ENCODE peak calls at places on chromosomes 11 and 22, in eight cellular contexts. One of them, this sample, is unnamed.

GRCh38 chr11:78840623-78841022 is 266.0 kb upstream of the NARS2 start:
- DNase-seq in pancreas: no peak
- DNase-seq in effector memory CD4-positive, alpha-beta T cell: no peak
- DNase-seq in mesendoderm: no peak
- DNase-seq in AG04450: peak
- DNase-seq in lung: no peak
- DNase-seq in tibial nerve: peak
- DNase-seq in mammary epithelial cell: no peak
- DNase-seq in this sample: no peak

GRCh38 chr11:6312106-6312505 is 8.2 kb downstream of the CAVIN3 start:
- DNase-seq in mesendoderm: no peak
- DNase-seq in effector memory CD4-positive, alpha-beta T cell: no peak
- DNase-seq in tibial nerve: no peak
- DNase-seq in pancreas: no peak
- DNase-seq in AG04450: no peak
- DNase-seq in lung: no peak
- DNase-seq in mammary epithelial cell: no peak
- DNase-seq in this sample: no peak

GRCh38 chr22:47065756-47066615 is 303.5 kb downstream of the TBC1D22A start:
- DNase-seq in pancreas: peak
- DNase-seq in AG04450: no peak
- DNase-seq in lung: no peak
- DNase-seq in tibial nerve: no peak
- DNase-seq in mesendoderm: no peak
- DNase-seq in mammary epithelial cell: no peak
- DNase-seq in effector memory CD4-positive, alpha-beta T cell: no peak
- DNase-seq in this sample: no peak

GRCh38 chr11:72988796-72989195 is 153.3 kb downstream of the FCHSD2 start:
- DNase-seq in lung: no peak
- DNase-seq in AG04450: no peak
- DNase-seq in pancreas: no peak
- DNase-seq in mesendoderm: no peak
- DNase-seq in mammary epithelial cell: no peak
- DNase-seq in effector memory CD4-positive, alpha-beta T cell: no peak
- DNase-seq in tibial nerve: no peak
- DNase-seq in this sample: no peak

GRCh38 chr11:124788521-124788920 is 11.7 kb downstream of the MSANTD2 start:
- DNase-seq in AG04450: no peak
- DNase-seq in effector memory CD4-positive, alpha-beta T cell: no peak
- DNase-seq in mesendoderm: no peak
- DNase-seq in mammary epithelial cell: no peak
- DNase-seq in pancreas: no peak
- DNase-seq in tibial nerve: no peak
- DNase-seq in lung: no peak
- DNase-seq in this sample: no peak

GRCh38 chr11:18912883-18913282 is 26.3 kb downstream of the MRGPRX1 start:
- DNase-seq in tibial nerve: no peak
- DNase-seq in effector memory CD4-positive, alpha-beta T cell: no peak
- DNase-seq in mammary epithelial cell: no peak
- DNase-seq in mesendoderm: peak
- DNase-seq in AG04450: no peak
- DNase-seq in lung: no peak
- DNase-seq in pancreas: no peak
- DNase-seq in this sample: no peak

GRCh38 chr11:9825315-9825714 is 161.4 kb downstream of the SWAP70 start:
- DNase-seq in effector memory CD4-positive, alpha-beta T cell: no peak
- DNase-seq in tibial nerve: no peak
- DNase-seq in mesendoderm: no peak
- DNase-seq in pancreas: no peak
- DNase-seq in AG04450: no peak
- DNase-seq in mammary epithelial cell: peak
- DNase-seq in lung: no peak
- DNase-seq in this sample: no peak

GRCh38 chr11:26993965-26994446 is at the start of gene FIBIN:
- DNase-seq in mesendoderm: peak
- DNase-seq in lung: no peak
- DNase-seq in tibial nerve: peak
- DNase-seq in mammary epithelial cell: peak
- DNase-seq in pancreas: no peak
- DNase-seq in AG04450: no peak
- DNase-seq in effector memory CD4-positive, alpha-beta T cell: no peak
- DNase-seq in this sample: no peak

GRCh38 chr11:60995798-60996197 is 24.3 kb downstream of the CD6 start:
- DNase-seq in AG04450: no peak
- DNase-seq in effector memory CD4-positive, alpha-beta T cell: no peak
- DNase-seq in tibial nerve: no peak
- DNase-seq in lung: no peak
- DNase-seq in mesendoderm: no peak
- DNase-seq in mammary epithelial cell: no peak
- DNase-seq in pancreas: no peak
- DNase-seq in this sample: no peak

GRCh38 chr11:111586305-111586915 is 15.8 kb upstream of the SIK2 start:
- DNase-seq in AG04450: no peak
- DNase-seq in tibial nerve: peak
- DNase-seq in pancreas: peak
- DNase-seq in effector memory CD4-positive, alpha-beta T cell: no peak
- DNase-seq in mammary epithelial cell: peak
- DNase-seq in lung: no peak
- DNase-seq in mesendoderm: peak
- DNase-seq in this sample: no peak

GRCh38 chr11:74012072-74012809 is 3.4 kb upstream of the UCP3 start:
- DNase-seq in tibial nerve: no peak
- DNase-seq in AG04450: no peak
- DNase-seq in mesendoderm: no peak
- DNase-seq in pancreas: no peak
- DNase-seq in mammary epithelial cell: no peak
- DNase-seq in effector memory CD4-positive, alpha-beta T cell: no peak
- DNase-seq in lung: no peak
- DNase-seq in this sample: no peak

GRCh38 chr22:25069758-25070461 is 117.4 kb downstream of the KIAA1671 start:
- DNase-seq in mesendoderm: no peak
- DNase-seq in AG04450: no peak
- DNase-seq in tibial nerve: no peak
- DNase-seq in lung: no peak
- DNase-seq in effector memory CD4-positive, alpha-beta T cell: no peak
- DNase-seq in mammary epithelial cell: no peak
- DNase-seq in pancreas: no peak
- DNase-seq in this sample: no peak

GRCh38 chr22:34696557-34696956 is 369.4 kb upstream of the ISX start:
- DNase-seq in AG04450: no peak
- DNase-seq in pancreas: no peak
- DNase-seq in mesendoderm: peak
- DNase-seq in tibial nerve: no peak
- DNase-seq in mammary epithelial cell: no peak
- DNase-seq in effector memory CD4-positive, alpha-beta T cell: no peak
- DNase-seq in lung: no peak
- DNase-seq in this sample: no peak

GRCh38 chr11:120952503-120953229 is 71.2 kb upstream of the TBCEL start:
- DNase-seq in mammary epithelial cell: peak
- DNase-seq in mesendoderm: peak
- DNase-seq in AG04450: peak
- DNase-seq in tibial nerve: peak
- DNase-seq in effector memory CD4-positive, alpha-beta T cell: peak
- DNase-seq in lung: peak
- DNase-seq in pancreas: peak
- DNase-seq in this sample: peak

GRCh38 chr11:20029193-20029592 is 131.1 kb downstream of the DBX1 start:
- DNase-seq in tibial nerve: no peak
- DNase-seq in lung: no peak
- DNase-seq in AG04450: no peak
- DNase-seq in mesendoderm: no peak
- DNase-seq in pancreas: no peak
- DNase-seq in mammary epithelial cell: no peak
- DNase-seq in effector memory CD4-positive, alpha-beta T cell: no peak
- DNase-seq in this sample: no peak

GRCh38 chr11:109051200-109051599 is 370.8 kb upstream of the C11orf87 start:
- DNase-seq in mesendoderm: no peak
- DNase-seq in mammary epithelial cell: no peak
- DNase-seq in pancreas: no peak
- DNase-seq in AG04450: no peak
- DNase-seq in lung: no peak
- DNase-seq in tibial nerve: no peak
- DNase-seq in effector memory CD4-positive, alpha-beta T cell: no peak
- DNase-seq in this sample: no peak

GRCh38 chr11:3626250-3626960 is 15.4 kb downstream of the ART5 start:
- DNase-seq in effector memory CD4-positive, alpha-beta T cell: no peak
- DNase-seq in mesendoderm: no peak
- DNase-seq in tibial nerve: peak
- DNase-seq in pancreas: no peak
- DNase-seq in AG04450: no peak
- DNase-seq in mammary epithelial cell: no peak
- DNase-seq in lung: peak
- DNase-seq in this sample: no peak

GRCh38 chr22:37546436-37547248 is 13.6 kb upstream of the CDC42EP1 start:
- DNase-seq in mammary epithelial cell: no peak
- DNase-seq in lung: no peak
- DNase-seq in effector memory CD4-positive, alpha-beta T cell: no peak
- DNase-seq in tibial nerve: no peak
- DNase-seq in AG04450: no peak
- DNase-seq in pancreas: peak
- DNase-seq in mesendoderm: peak
- DNase-seq in this sample: peak

GRCh38 chr11:32706985-32707736 is 87.3 kb downstream of the CCDC73 start:
- DNase-seq in mammary epithelial cell: peak
- DNase-seq in mesendoderm: no peak
- DNase-seq in tibial nerve: no peak
- DNase-seq in lung: no peak
- DNase-seq in AG04450: peak
- DNase-seq in effector memory CD4-positive, alpha-beta T cell: no peak
- DNase-seq in pancreas: no peak
- DNase-seq in this sample: no peak

GRCh38 chr11:68262544-68262827 is 9.3 kb downstream of the C11orf24 start:
- DNase-seq in lung: no peak
- DNase-seq in mammary epithelial cell: no peak
- DNase-seq in tibial nerve: peak
- DNase-seq in pancreas: no peak
- DNase-seq in effector memory CD4-positive, alpha-beta T cell: no peak
- DNase-seq in AG04450: no peak
- DNase-seq in mesendoderm: no peak
- DNase-seq in this sample: no peak
- H3K27ac ChIP-seq in lung: no peak
- H3K27ac ChIP-seq in mammary epithelial cell: no peak
- H3K27ac ChIP-seq in tibial nerve: no peak
- H3K27ac ChIP-seq in pancreas: no peak
- H3K27ac ChIP-seq in effector memory CD4-positive, alpha-beta T cell: no peak
- H3K27ac ChIP-seq in AG04450: no peak
- H3K27ac ChIP-seq in mesendoderm: no peak
- H3K27ac ChIP-seq in this sample: no peak

GRCh38 chr11:57770793-57771192 is 9.2 kb downstream of the CTNND1 start:
- DNase-seq in tibial nerve: no peak
- DNase-seq in lung: no peak
- DNase-seq in mesendoderm: no peak
- DNase-seq in AG04450: no peak
- DNase-seq in mammary epithelial cell: no peak
- DNase-seq in effector memory CD4-positive, alpha-beta T cell: no peak
- DNase-seq in pancreas: no peak
- DNase-seq in this sample: no peak
- H3K27ac ChIP-seq in tibial nerve: peak
- H3K27ac ChIP-seq in lung: no peak
- H3K27ac ChIP-seq in mesendoderm: no peak
- H3K27ac ChIP-seq in AG04450: no peak
- H3K27ac ChIP-seq in mammary epithelial cell: no peak
- H3K27ac ChIP-seq in effector memory CD4-positive, alpha-beta T cell: no peak
- H3K27ac ChIP-seq in pancreas: peak
- H3K27ac ChIP-seq in this sample: no peak

DNA sequence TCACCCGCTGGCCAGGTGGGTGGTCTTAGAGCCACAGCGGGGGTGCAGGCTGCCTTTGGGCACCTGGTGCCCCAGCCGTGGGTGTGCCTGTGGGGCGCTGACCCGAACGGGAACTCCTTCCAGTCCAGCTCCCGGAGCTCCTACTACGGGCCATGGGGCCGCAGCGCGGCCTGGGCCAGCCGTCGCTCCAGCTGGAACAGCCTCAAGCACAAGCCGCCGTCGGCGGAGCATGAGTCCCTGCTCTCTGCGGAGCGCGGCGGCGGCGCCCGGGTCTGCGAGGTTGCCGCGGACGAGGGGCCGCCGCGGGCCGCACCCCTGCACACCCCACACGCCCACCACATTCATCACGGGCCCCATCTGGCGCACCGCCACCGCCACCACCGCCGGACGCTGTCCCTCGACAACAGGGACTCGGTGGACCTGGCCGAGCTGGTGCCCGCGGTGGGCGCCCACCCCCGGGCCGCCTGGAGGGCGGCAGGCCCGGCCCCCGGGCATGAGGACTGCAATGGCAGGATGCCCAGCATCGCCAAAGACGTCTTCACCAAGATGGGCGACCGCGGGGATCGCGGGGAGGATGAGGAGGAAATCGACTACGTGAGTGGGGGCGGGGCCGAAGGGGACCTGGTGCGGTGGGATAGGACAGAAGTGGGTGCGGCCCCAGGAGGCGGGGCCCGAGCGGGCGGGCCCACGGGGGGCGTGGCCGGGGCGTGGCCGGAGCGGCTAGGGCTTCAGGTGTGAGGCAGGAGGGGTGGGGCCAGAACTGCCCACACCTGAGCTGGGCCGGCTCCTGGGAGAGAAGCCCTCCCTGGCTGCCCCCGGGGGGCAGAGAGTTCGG is 91.5 kb downstream of the CACNA1I start:
- DNase-seq in effector memory CD4-positive, alpha-beta T cell: peak
- DNase-seq in lung: no peak
- DNase-seq in AG04450: no peak
- DNase-seq in mammary epithelial cell: peak
- DNase-seq in pancreas: peak
- DNase-seq in mesendoderm: peak
- DNase-seq in tibial nerve: no peak
- DNase-seq in this sample: no peak
- H3K27ac ChIP-seq in effector memory CD4-positive, alpha-beta T cell: peak
- H3K27ac ChIP-seq in lung: no peak
- H3K27ac ChIP-seq in AG04450: no peak
- H3K27ac ChIP-seq in mammary epithelial cell: no peak
- H3K27ac ChIP-seq in pancreas: no peak
- H3K27ac ChIP-seq in mesendoderm: no peak
- H3K27ac ChIP-seq in tibial nerve: no peak
- H3K27ac ChIP-seq in this sample: no peak

DNA sequence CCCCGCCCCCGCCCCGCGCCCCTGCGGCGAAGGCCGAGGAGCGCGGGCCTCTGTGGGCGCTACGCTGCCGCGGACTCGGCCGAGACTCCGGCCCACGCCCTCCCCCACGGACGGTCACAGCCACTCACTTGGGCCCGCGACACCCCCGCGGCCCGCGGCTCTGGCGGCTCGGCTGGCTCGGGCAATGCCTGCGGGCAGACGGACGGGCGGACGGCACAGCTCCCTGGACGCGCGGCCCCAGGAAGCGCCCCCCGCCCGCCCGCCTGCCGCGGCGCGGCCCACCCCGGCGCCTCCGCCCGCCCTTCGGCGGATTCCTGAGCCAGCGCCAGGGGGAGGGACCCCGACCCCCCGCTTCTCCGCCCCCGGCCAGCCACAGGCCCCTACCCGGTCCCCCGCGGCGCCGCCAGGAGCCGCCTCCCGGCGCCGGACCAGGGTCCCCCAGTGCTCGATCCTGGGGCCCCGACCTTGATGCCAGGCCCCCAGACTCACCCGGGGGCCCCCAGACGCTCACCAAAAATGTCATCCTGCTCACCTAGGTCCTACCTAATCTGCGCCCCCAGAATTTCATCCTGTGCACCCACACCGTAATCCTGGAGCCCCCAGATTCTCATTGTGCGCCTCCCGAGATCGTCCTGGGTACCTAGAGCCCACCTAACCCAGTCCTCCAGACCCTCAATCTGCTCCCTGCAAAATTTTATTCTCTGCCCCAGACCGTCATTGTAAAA is at the start of gene EFEMP2:
- DNase-seq in mammary epithelial cell: no peak
- DNase-seq in effector memory CD4-positive, alpha-beta T cell: no peak
- DNase-seq in lung: no peak
- DNase-seq in pancreas: no peak
- DNase-seq in AG04450: no peak
- DNase-seq in mesendoderm: no peak
- DNase-seq in tibial nerve: no peak
- DNase-seq in this sample: no peak
- H3K27ac ChIP-seq in mammary epithelial cell: peak
- H3K27ac ChIP-seq in effector memory CD4-positive, alpha-beta T cell: peak
- H3K27ac ChIP-seq in lung: peak
- H3K27ac ChIP-seq in pancreas: peak
- H3K27ac ChIP-seq in AG04450: peak
- H3K27ac ChIP-seq in mesendoderm: no peak
- H3K27ac ChIP-seq in tibial nerve: peak
- H3K27ac ChIP-seq in this sample: peak